ENCODE peak calls at places on chromosome 2, in four cellular contexts. H is K562, X is H1, G is GM12878. Y is an unnamed sample.

GRCh38 chr2:102599486-102599885 is 19.9 kb upstream of the SLC9A2 start:
- DNase-seq in X (no peak), G (no peak), H (no peak), Y (no peak)

GRCh38 chr2:159484537-159484936 is 131.8 kb downstream of the BAZ2B start:
- DNase-seq in X (no peak), H (no peak), G (no peak), Y (no peak)

GRCh38 chr2:164306872-164307271 is 314.4 kb downstream of the GRB14 start:
- DNase-seq in G (no peak), H (no peak), X (no peak), Y (no peak)

GRCh38 chr2:45595724-45596435 is 15.2 kb downstream of the SRBD1 start:
- DNase-seq in H (no peak), G (no peak), X (no peak), Y (no peak)

GRCh38 chr2:102790086-102790453 is 28.2 kb downstream of the TMEM182 start:
- DNase-seq in H (no peak), X (no peak), G (no peak), Y (no peak)

GRCh38 chr2:222364280-222364895 is 60.0 kb upstream of the SGPP2 start:
- DNase-seq in X (no peak), G (no peak), H (no peak), Y (no peak)

GRCh38 chr2:239156516-239157265 is 244.1 kb downstream of the HDAC4 start:
- DNase-seq in X (no peak), H (no peak), G (no peak), Y (no peak)

GRCh38 chr2:8537572-8538155 is 144.2 kb upstream of the ID2 start:
- DNase-seq in H (no peak), G (no peak), X (no peak), Y (no peak)

GRCh38 chr2:213251618-213252017 is 32.6 kb upstream of the SPAG16 start:
- DNase-seq in H (peak), G (no peak), X (no peak), Y (peak)

GRCh38 chr2:111676423-111676822 is 207.6 kb downstream of the ANAPC1 start:
- DNase-seq in X (no peak), H (no peak), G (no peak), Y (no peak)

GRCh38 chr2:85814802-85815550 is 61.2 kb downstream of the ATOH8 start:
- DNase-seq in H (no peak), X (no peak), G (no peak), Y (no peak)

GRCh38 chr2:217740796-217741195 is 262.0 kb downstream of the TNS1 start:
- DNase-seq in G (no peak), X (no peak), H (no peak), Y (no peak)

GRCh38 chr2:217049376-217049775 is 189.5 kb upstream of the TNP1 start:
- DNase-seq in G (no peak), H (no peak), X (no peak), Y (no peak)

GRCh38 chr2:74573747-74574562 is 19.4 kb downstream of the DOK1 start:
- DNase-seq in X (no peak), G (peak), H (peak), Y (no peak)

GRCh38 chr2:238631491-238632180 is 204.9 kb downstream of the ASB1 start:
- DNase-seq in G (no peak), H (no peak), X (peak), Y (no peak)

GRCh38 chr2:213086566-213086965 is 64.8 kb downstream of the IKZF2 start:
- DNase-seq in G (no peak), X (no peak), H (no peak), Y (no peak)

GRCh38 chr2:2252179-2252578 is 78.9 kb downstream of the MYT1L start:
- DNase-seq in X (no peak), G (no peak), H (no peak), Y (no peak)

GRCh38 chr2:235059161-235059560 is 107.3 kb downstream of the SH3BP4 start:
- DNase-seq in H (no peak), X (no peak), G (no peak), Y (no peak)

GRCh38 chr2:38598991-38599295 is 3.8 kb downstream of the HNRNPLL start:
- DNase-seq in H (no peak), G (no peak), X (no peak), Y (peak)

GRCh38 chr2:237723023-237723422 is 75.6 kb upstream of the RBM44 start:
- DNase-seq in X (no peak), H (no peak), G (no peak), Y (no peak)

GRCh38 chr2:233129351-233129978 is 69.3 kb downstream of the INPP5D start:
- DNase-seq in H (peak), X (peak), G (no peak), Y (no peak)

GRCh38 chr2:121694398-121695178 is 42.1 kb downstream of the NIFK start:
- DNase-seq in X (no peak), G (no peak), H (no peak), Y (no peak)

GRCh38 chr2:134372141-134372540 is 118.3 kb downstream of the MGAT5 start:
- DNase-seq in X (no peak), G (no peak), H (no peak), Y (no peak)

GRCh38 chr2:138445227-138445626 is 56.3 kb upstream of the SPOPL start:
- DNase-seq in H (no peak), G (no peak), X (no peak), Y (no peak)

GRCh38 chr2:24304098-24304497 is 56.2 kb downstream of the ITSN2 start:
- DNase-seq in G (no peak), X (no peak), H (no peak), Y (peak)

GRCh38 chr2:132654968-132655367 is 15.0 kb downstream of the LYPD1 start:
- DNase-seq in H (no peak), X (no peak), G (no peak), Y (no peak)

GRCh38 chr2:171160119-171160629 is 519 bp downstream of the TLK1 start:
- DNase-seq in X (no peak), G (no peak), H (peak), Y (peak)

GRCh38 chr2:43074052-43074451 is 152.4 kb downstream of the ZFP36L2 start:
- DNase-seq in H (no peak), X (no peak), G (no peak), Y (no peak)

GRCh38 chr2:239897596-239898235 is 127.4 kb downstream of the NDUFA10 start:
- DNase-seq in H (no peak), X (no peak), G (no peak), Y (no peak)

GRCh38 chr2:102337012-102337411 is 18.6 kb upstream of the IL18R1 start:
- DNase-seq in H (no peak), G (no peak), X (no peak), Y (no peak)

GRCh38 chr2:209331291-209331844 is 92.5 kb upstream of the MAP2 start:
- DNase-seq in G (no peak), X (no peak), H (no peak), Y (peak)

GRCh38 chr2:121613152-121613551 is 36.1 kb downstream of the CLASP1 start:
- DNase-seq in G (no peak), X (no peak), H (no peak), Y (no peak)

GRCh38 chr2:120736955-120737801 is 1.5 kb downstream of the GLI2 start:
- DNase-seq in G (no peak), H (no peak), X (peak), Y (no peak)

GRCh38 chr2:212970132-212970531 is 181.3 kb downstream of the IKZF2 start:
- DNase-seq in G (no peak), H (no peak), X (no peak), Y (no peak)

GRCh38 chr2:126616606-126617069 is 39.3 kb upstream of the GYPC start:
- DNase-seq in H (no peak), G (no peak), X (no peak), Y (no peak)

GRCh38 chr2:126620302-126620701 is 35.7 kb upstream of the GYPC start:
- DNase-seq in G (no peak), X (no peak), H (no peak), Y (no peak)

DNA sequence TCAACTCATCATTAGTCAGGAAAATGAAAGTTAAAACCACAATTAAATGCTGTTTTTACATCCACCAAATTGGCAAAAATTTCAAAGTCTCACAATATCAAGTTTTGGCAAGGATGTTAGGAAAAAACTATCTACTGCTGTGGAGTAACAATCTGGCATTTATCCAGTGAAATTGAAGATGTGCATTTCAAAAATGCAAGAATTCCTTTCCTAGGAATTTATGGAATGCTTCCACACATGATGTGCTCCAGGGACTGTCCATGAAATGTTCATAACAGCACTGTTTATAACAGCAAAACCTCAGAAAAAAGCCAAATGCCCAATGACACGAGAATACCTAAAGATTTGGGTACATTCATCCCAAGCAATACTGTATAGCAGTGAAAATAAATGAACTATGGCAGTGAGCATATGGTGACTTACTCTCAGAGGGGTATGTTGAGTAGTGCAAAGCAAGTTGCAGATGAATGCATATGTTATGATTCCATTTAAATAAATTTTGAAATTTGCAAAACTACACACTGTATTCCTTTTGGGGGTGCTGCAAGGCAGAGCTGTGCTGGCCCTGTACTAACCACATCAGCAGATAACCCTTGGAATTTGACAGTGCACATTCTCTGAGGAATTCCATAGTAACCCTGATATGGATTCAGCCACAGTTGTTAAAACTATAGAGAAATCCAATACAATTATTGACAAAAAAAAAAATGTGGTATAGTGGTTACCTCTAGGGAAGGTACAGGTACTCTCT is 41.3 kb upstream of the GYPC start:
- DNase-seq in G (no peak), H (no peak), X (no peak), Y (no peak)
- TF ChIP-seq HDAC6 in G (no peak), H (no peak), X (no peak), Y (no peak)

DNA sequence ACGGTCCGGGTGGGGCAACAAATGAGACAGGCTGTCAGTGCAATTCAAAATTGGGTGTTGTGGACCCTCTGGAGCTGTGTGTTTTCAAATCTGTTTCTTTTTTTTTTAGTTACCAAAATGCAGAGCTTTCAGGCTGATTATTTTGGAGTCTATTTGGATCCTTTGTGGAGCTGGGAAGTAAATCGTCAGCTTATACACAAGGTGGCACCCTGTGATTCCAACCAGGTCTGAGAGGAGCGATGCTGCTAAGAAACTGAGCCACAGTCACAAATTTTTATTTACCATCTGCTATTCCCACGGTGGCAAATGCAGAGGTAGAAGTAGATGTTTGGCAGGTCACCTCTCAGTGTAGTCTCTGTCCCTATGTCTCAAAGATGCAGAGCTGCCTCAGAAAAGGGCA is 3.8 kb upstream of the EPC2 start:
- DNase-seq in X (no peak), H (no peak), G (no peak), Y (peak)
- TF ChIP-seq POLR2A in X (no peak), H (no peak), G (no peak), Y (no peak)

DNA sequence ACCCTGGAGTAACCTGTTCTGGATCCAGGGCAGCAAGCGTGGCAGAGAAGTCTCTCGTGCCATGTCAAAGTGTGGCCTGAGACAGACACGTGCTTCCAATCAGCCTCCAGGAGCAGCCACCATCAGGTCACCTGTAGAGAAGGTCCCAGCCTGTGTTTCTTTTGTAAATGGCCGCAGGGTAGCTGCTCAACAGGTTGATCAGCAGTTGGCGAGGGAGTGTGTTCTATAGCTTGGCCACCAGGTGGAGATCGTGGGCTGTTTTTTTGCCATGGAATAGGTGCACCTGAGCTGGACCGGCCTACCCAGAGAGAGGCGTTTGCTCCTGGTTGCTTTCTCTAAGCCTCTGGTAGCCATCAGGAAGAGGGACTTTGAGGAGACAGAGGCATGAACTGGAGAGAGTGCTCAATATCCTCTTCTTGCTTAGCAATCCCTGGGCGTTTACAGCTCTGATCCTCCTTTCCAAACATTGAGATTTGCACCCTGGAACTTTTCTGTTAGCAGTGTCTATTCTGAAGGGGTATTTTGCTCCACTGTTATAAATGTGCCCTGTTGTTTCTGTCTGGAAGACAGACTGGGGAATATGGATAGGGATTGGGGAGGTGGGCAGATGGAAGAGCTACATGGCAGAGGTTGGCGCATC is 34.2 kb upstream of the EN1 start:
- DNase-seq in X (peak), G (no peak), H (peak), Y (peak)
- TF ChIP-seq HDAC6 in X (no peak), G (no peak), H (no peak), Y (no peak)

DNA sequence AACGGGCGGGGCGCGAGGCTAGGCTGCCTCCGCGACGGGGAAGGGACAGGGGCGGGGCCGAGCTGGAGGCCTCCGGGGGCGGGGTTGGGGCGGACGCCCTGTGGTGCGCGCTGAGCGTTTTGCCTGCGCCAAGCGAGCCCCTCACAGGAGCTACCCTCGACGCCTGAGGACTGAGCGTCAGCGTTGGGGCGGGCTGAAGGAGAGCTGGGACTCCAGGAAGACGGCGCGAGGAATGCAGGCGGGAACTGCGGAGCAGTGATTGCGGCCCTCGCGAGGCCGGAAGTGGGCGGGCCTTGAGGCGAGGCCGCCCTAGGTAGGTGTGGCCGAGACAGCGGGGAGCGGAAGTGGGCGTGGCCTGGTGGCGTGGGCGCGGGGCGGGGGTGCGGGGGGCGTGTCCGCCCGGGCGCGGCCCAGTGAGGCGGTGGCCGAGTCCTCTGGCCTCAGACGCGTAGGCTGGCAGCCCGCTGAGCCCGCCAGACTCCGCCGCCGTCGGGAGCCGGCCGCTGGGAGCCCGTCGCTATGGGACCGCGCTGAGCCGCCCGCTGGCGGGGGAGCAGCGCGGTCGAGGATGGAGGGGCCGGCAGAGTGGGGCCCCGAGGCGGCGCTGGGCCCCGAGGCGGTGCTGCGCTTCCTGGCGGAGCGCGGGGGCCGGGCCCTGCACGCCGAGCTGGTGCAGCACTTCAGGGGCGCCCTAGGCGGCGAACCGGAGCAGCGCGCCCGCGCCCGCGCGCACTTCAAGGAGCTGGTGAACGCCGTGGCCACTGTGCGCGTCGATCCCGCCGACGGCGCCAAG is at the start of the genes SEPTIN10 and SOWAHC:
- DNase-seq in G (peak), X (peak), H (no peak), Y (peak)
- TF ChIP-seq POLR2A in G (peak), X (peak), H (no peak), Y (peak)

GRCh38 chr2:200862532-200863000 is 1.9 kb downstream of the CLK1 start:
- DNase-seq in H (no peak), X (no peak), G (peak), Y (peak)
- TF ChIP-seq HDAC6 in H (no peak), X (no peak), G (no peak), Y (no peak)

GRCh38 chr2:56015631-56016251 is 92.2 kb upstream of the EFEMP1 start:
- DNase-seq in H (no peak), X (no peak), G (no peak), Y (no peak)
- TF ChIP-seq POLR2A in H (no peak), X (no peak), G (no peak), Y (no peak)

GRCh38 chr2:80638759-80639158 is 334.2 kb upstream of the LRRTM1 start:
- DNase-seq in G (no peak), X (no peak), H (no peak), Y (no peak)

DNA sequence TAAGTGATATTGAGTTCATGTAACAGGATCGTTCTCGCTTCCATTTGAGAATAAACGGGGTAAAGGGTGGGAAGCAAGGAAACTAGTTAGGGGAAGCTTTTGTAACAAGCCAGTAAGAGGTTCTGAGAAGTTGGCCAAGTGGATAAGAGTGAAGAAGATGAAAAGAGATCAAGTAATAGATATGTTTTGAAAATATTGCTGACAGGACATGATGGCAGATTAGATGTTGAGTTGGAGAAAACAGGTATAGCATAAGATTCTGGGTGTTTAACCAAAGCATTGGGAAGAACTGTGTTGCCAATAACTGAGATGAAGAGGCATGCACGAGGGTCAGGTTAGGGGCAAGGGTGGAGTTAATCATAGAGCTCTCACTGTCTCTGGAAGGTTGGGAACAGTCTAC is 330.0 kb upstream of the LRRTM1 start:
- DNase-seq in H (no peak), X (no peak), G (no peak), Y (no peak)
- TF ChIP-seq HDAC6 in H (no peak), X (no peak), G (no peak), Y (no peak)

GRCh38 chr2:191030521-191031154 is 16.7 kb upstream of the STAT1 start:
- DNase-seq in X (no peak), G (no peak), H (peak), Y (peak)
- TF ChIP-seq POLR2A in X (no peak), G (no peak), H (no peak), Y (no peak)

GRCh38 chr2:5911801-5912200 is 219.6 kb downstream of the SOX11 start:
- DNase-seq in G (no peak), X (no peak), H (no peak), Y (no peak)

GRCh38 chr2:5913729-5914390 is 221.7 kb downstream of the SOX11 start:
- DNase-seq in X (no peak), H (no peak), G (no peak), Y (no peak)

GRCh38 chr2:5921081-5921642 is 229.0 kb downstream of the SOX11 start:
- DNase-seq in H (no peak), X (no peak), G (no peak), Y (peak)

GRCh38 chr2:5914831-5915611 is 222.8 kb downstream of the SOX11 start:
- DNase-seq in G (no peak), X (peak), H (no peak), Y (no peak)

GRCh38 chr2:5915926-5916325 is 223.7 kb downstream of the SOX11 start:
- DNase-seq in X (peak), H (no peak), G (no peak), Y (peak)
- TF ChIP-seq HDAC6 in X (no peak), H (no peak), G (no peak), Y (no peak)

GRCh38 chr2:173350383-173350782 is 4.3 kb upstream of the CDCA7 start:
- DNase-seq in H (no peak), X (no peak), G (no peak), Y (no peak)

GRCh38 chr2:173347305-173348168 is 7.1 kb upstream of the CDCA7 start:
- DNase-seq in H (no peak), G (peak), X (no peak), Y (peak)

GRCh38 chr2:173353556-173353955 is 1.1 kb upstream of the CDCA7 start:
- DNase-seq in G (no peak), X (no peak), H (no peak), Y (no peak)

GRCh38 chr2:173346035-173346434 is 8.6 kb upstream of the CDCA7 start:
- DNase-seq in G (no peak), X (no peak), H (no peak), Y (no peak)

DNA sequence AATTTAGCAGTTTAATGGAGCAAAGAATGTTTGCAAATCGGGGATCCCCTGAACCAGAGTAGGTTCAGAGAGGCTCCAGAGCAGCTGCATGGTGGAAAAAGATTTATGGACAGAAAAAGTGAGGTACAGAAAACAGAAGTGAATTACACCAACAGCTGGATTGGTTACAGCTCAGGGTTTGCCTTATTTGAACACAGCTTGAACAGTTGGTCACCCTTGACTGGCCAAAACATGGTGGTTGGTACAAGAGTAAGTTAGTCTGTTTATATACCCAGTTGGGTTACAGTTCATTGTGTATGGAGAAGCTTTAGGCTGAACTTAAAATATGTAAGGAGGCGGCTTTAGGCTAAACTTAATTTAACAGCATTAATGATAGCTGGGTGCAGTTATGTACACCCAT is 5.4 kb upstream of the CDCA7 start:
- DNase-seq in G (no peak), H (no peak), X (no peak), Y (no peak)
- TF ChIP-seq POLR2A in G (no peak), H (no peak), X (no peak), Y (no peak)

Y was measured in HepG2.